ENCODE peak calls at places on chromosomes 1 and 21, in six cellular contexts. One of them, this sample, is unnamed.
A peak's percentile ranks its signal among the peaks of the same experiment; 100 is the strongest.

GRCh38 chr1:184223216-184223615 is 163.6 kb upstream of the C1orf21 start:
- DNase-seq in caudate nucleus: no peak
- DNase-seq in OCI-LY7: no peak
- DNase-seq in Kasumi-1: no peak
- DNase-seq in GM10248: no peak
- DNase-seq in neural progenitor cell: no peak
- DNase-seq in this sample: no peak

GRCh38 chr1:197841828-197842573 is 60.4 kb upstream of the C1orf53 start:
- DNase-seq in caudate nucleus: no peak
- DNase-seq in OCI-LY7: no peak
- DNase-seq in Kasumi-1: no peak
- DNase-seq in GM10248: no peak
- DNase-seq in neural progenitor cell: no peak
- DNase-seq in this sample: no peak

GRCh38 chr1:17113973-17114372 is 5.3 kb downstream of the PADI2 start:
- DNase-seq in caudate nucleus: no peak
- DNase-seq in OCI-LY7: no peak
- DNase-seq in Kasumi-1: no peak
- DNase-seq in GM10248: no peak
- DNase-seq in neural progenitor cell: no peak
- DNase-seq in this sample: peak; percentile 54

GRCh38 chr1:226643167-226643566 is 94.6 kb downstream of the STUM start:
- DNase-seq in caudate nucleus: peak; percentile 60
- DNase-seq in OCI-LY7: peak; percentile 46
- DNase-seq in Kasumi-1: peak; percentile 96
- DNase-seq in GM10248: peak; percentile 87
- DNase-seq in neural progenitor cell: no peak
- DNase-seq in this sample: no peak

GRCh38 chr1:180849031-180849775 is 63.5 kb upstream of the KIAA1614 start:
- DNase-seq in caudate nucleus: no peak
- DNase-seq in OCI-LY7: peak; percentile 39
- DNase-seq in Kasumi-1: no peak
- DNase-seq in GM10248: peak; percentile 47
- DNase-seq in neural progenitor cell: no peak
- DNase-seq in this sample: no peak

GRCh38 chr1:78676347-78676982 is 26.8 kb downstream of the IFI44 start:
- DNase-seq in caudate nucleus: peak; percentile 28
- DNase-seq in OCI-LY7: peak; percentile 61
- DNase-seq in Kasumi-1: peak; percentile 59
- DNase-seq in GM10248: peak; percentile 35
- DNase-seq in neural progenitor cell: peak; percentile 74
- DNase-seq in this sample: no peak

GRCh38 chr1:16088996-16089395 is 15.5 kb upstream of the FAM131C start:
- DNase-seq in caudate nucleus: no peak
- DNase-seq in OCI-LY7: no peak
- DNase-seq in Kasumi-1: no peak
- DNase-seq in GM10248: no peak
- DNase-seq in neural progenitor cell: no peak
- DNase-seq in this sample: no peak

GRCh38 chr1:194078765-194079164 is 892.4 kb upstream of the B3GALT2 start:
- DNase-seq in caudate nucleus: no peak
- DNase-seq in OCI-LY7: no peak
- DNase-seq in Kasumi-1: no peak
- DNase-seq in GM10248: no peak
- DNase-seq in neural progenitor cell: no peak
- DNase-seq in this sample: no peak

GRCh38 chr1:185483647-185484450 is 166.8 kb upstream of the IVNS1ABP start:
- DNase-seq in caudate nucleus: no peak
- DNase-seq in OCI-LY7: no peak
- DNase-seq in Kasumi-1: peak; percentile 8
- DNase-seq in GM10248: no peak
- DNase-seq in neural progenitor cell: peak; percentile 39
- DNase-seq in this sample: no peak

GRCh38 chr1:156291226-156292061 is 4.0 kb downstream of the GLMP start:
- DNase-seq in caudate nucleus: peak; percentile 41
- DNase-seq in OCI-LY7: no peak
- DNase-seq in Kasumi-1: no peak
- DNase-seq in GM10248: peak; percentile 82
- DNase-seq in neural progenitor cell: peak; percentile 92
- DNase-seq in this sample: peak; percentile 79

GRCh38 chr21:18153063-18153462 is 91.6 kb upstream of the CHODL start:
- DNase-seq in caudate nucleus: no peak
- DNase-seq in OCI-LY7: no peak
- DNase-seq in Kasumi-1: no peak
- DNase-seq in GM10248: no peak
- DNase-seq in neural progenitor cell: no peak
- DNase-seq in this sample: no peak

GRCh38 chr1:159869173-159869572 is 6.7 kb upstream of the VSIG8 start:
- DNase-seq in caudate nucleus: no peak
- DNase-seq in OCI-LY7: no peak
- DNase-seq in Kasumi-1: no peak
- DNase-seq in GM10248: no peak
- DNase-seq in neural progenitor cell: no peak
- DNase-seq in this sample: no peak

GRCh38 chr1:83802450-83803152 is 196.3 kb downstream of the TTLL7 start:
- DNase-seq in caudate nucleus: no peak
- DNase-seq in OCI-LY7: no peak
- DNase-seq in Kasumi-1: no peak
- DNase-seq in GM10248: no peak
- DNase-seq in neural progenitor cell: no peak
- DNase-seq in this sample: no peak

GRCh38 chr21:28642891-28643290 is 349.8 kb downstream of the LTN1 start:
- DNase-seq in caudate nucleus: no peak
- DNase-seq in OCI-LY7: no peak
- DNase-seq in Kasumi-1: no peak
- DNase-seq in GM10248: no peak
- DNase-seq in neural progenitor cell: no peak
- DNase-seq in this sample: no peak

GRCh38 chr1:232904566-232904965 is 45.8 kb upstream of the NTPCR start:
- DNase-seq in caudate nucleus: no peak
- DNase-seq in OCI-LY7: no peak
- DNase-seq in Kasumi-1: peak; percentile 32
- DNase-seq in GM10248: no peak
- DNase-seq in neural progenitor cell: no peak
- DNase-seq in this sample: no peak

GRCh38 chr1:235313931-235314678 is 13.9 kb downstream of the ARID4B start:
- DNase-seq in caudate nucleus: no peak
- DNase-seq in OCI-LY7: no peak
- DNase-seq in Kasumi-1: no peak
- DNase-seq in GM10248: no peak
- DNase-seq in neural progenitor cell: no peak
- DNase-seq in this sample: no peak

GRCh38 chr1:228145498-228146425 is 4.0 kb upstream of the GJC2 start:
- DNase-seq in caudate nucleus: no peak
- DNase-seq in OCI-LY7: no peak
- DNase-seq in Kasumi-1: no peak
- DNase-seq in GM10248: peak; percentile 7
- DNase-seq in neural progenitor cell: no peak
- DNase-seq in this sample: no peak

GRCh38 chr21:14881863-14882262 is 182.9 kb downstream of the NRIP1 start:
- DNase-seq in caudate nucleus: no peak
- DNase-seq in OCI-LY7: no peak
- DNase-seq in Kasumi-1: no peak
- DNase-seq in GM10248: no peak
- DNase-seq in neural progenitor cell: no peak
- DNase-seq in this sample: no peak

GRCh38 chr1:165303415-165303814 is 53.1 kb downstream of the LMX1A start:
- DNase-seq in caudate nucleus: no peak
- DNase-seq in OCI-LY7: no peak
- DNase-seq in Kasumi-1: no peak
- DNase-seq in GM10248: no peak
- DNase-seq in neural progenitor cell: no peak
- DNase-seq in this sample: no peak

GRCh38 chr1:205008896-205009295 is 34.1 kb upstream of the CNTN2 start:
- DNase-seq in caudate nucleus: no peak
- DNase-seq in OCI-LY7: no peak
- DNase-seq in Kasumi-1: no peak
- DNase-seq in GM10248: no peak
- DNase-seq in neural progenitor cell: no peak
- DNase-seq in this sample: no peak

GRCh38 chr1:38005195-38006007 is at the start of gene FHL3:
- DNase-seq in caudate nucleus: no peak
- DNase-seq in OCI-LY7: no peak
- DNase-seq in Kasumi-1: peak; percentile 71
- DNase-seq in GM10248: peak; percentile 85
- DNase-seq in neural progenitor cell: peak; percentile 87
- DNase-seq in this sample: peak; percentile 49

GRCh38 chr1:244113532-244114320 is 62.6 kb downstream of the ZBTB18 start:
- DNase-seq in caudate nucleus: no peak
- DNase-seq in OCI-LY7: no peak
- DNase-seq in Kasumi-1: no peak
- DNase-seq in GM10248: no peak
- DNase-seq in neural progenitor cell: no peak
- DNase-seq in this sample: no peak

GRCh38 chr1:171103862-171104261 is 13.2 kb downstream of the FMO3 start:
- DNase-seq in caudate nucleus: no peak
- DNase-seq in OCI-LY7: no peak
- DNase-seq in Kasumi-1: no peak
- DNase-seq in GM10248: no peak
- DNase-seq in neural progenitor cell: no peak
- DNase-seq in this sample: no peak

GRCh38 chr1:30735668-30736498 is 12.5 kb upstream of the MATN1 start:
- DNase-seq in caudate nucleus: no peak
- DNase-seq in OCI-LY7: no peak
- DNase-seq in Kasumi-1: no peak
- DNase-seq in GM10248: no peak
- DNase-seq in neural progenitor cell: no peak
- DNase-seq in this sample: no peak